ENCODE peak calls at places on chromosomes 6 and 20, in five cellular contexts. J, S, H, E and F are unnamed samples.

GRCh38 chr6:34571388-34571787 is 15.3 kb upstream of the SPDEF start:
- DNase-seq in J (no peak), S (no peak), H (no peak), E (no peak), F (no peak)

GRCh38 chr6:3222506-3223038 is 4.9 kb downstream of the TUBB2B start:
- DNase-seq in J (no peak), S (no peak), H (no peak), E (no peak), F (no peak)

GRCh38 chr20:59145926-59146800 is 17.5 kb upstream of the ZNF831 start:
- DNase-seq in J (no peak), S (no peak), H (no peak), E (no peak), F (no peak)

GRCh38 chr6:113564401-113565161 is 292.6 kb upstream of the MARCKS start:
- DNase-seq in J (peak; percentile 77), S (peak; percentile 74), H (no peak), E (no peak), F (peak; percentile 80)

GRCh38 chr6:39280247-39280731 is 33.9 kb downstream of the KCNK17 start:
- DNase-seq in J (no peak), S (no peak), H (peak; percentile 42), E (no peak), F (no peak)

GRCh38 chr6:105536961-105537360 is 134.1 kb upstream of the PREP start:
- DNase-seq in J (no peak), S (no peak), H (no peak), E (no peak), F (no peak)

GRCh38 chr6:63997727-63998126 is 362.1 kb downstream of the PHF3 start:
- DNase-seq in J (no peak), S (no peak), H (no peak), E (no peak), F (no peak)

GRCh38 chr6:29974901-29975560 is 32.7 kb downstream of the HLA-A start:
- DNase-seq in J (no peak), S (no peak), H (no peak), E (no peak), F (no peak)

GRCh38 chr6:101396552-101397173 is 3.2 kb downstream of the GRIK2 start:
- DNase-seq in J (no peak), S (peak; percentile 36), H (peak; percentile 31), E (no peak), F (peak; percentile 78)

GRCh38 chr6:110408891-110409290 is 6.5 kb downstream of the DDO start:
- DNase-seq in J (no peak), S (no peak), H (no peak), E (no peak), F (peak; percentile 29)

GRCh38 chr20:24048014-24048611 is 59.5 kb upstream of the GGTLC1 start:
- DNase-seq in J (no peak), S (no peak), H (no peak), E (no peak), F (no peak)

GRCh38 chr6:73129653-73130443 is 95.4 kb downstream of the KHDC1L start:
- DNase-seq in J (peak; percentile 53), S (peak; percentile 53), H (peak; percentile 66), E (peak; percentile 39), F (peak; percentile 94)

GRCh38 chr6:73134588-73134987 is 90.7 kb downstream of the KHDC1L start:
- DNase-seq in J (peak; percentile 84), S (peak; percentile 16), H (peak; percentile 23), E (no peak), F (peak; percentile 96)

GRCh38 chr6:73131706-73132105 is 93.6 kb downstream of the KHDC1L start:
- DNase-seq in J (no peak), S (no peak), H (peak; percentile 8), E (no peak), F (no peak)
- TF ChIP-seq USF2 in J (no peak), S (no peak), H (no peak), E (no peak), F (no peak)

GRCh38 chr6:134921980-134922313 is 28.0 kb downstream of the ALDH8A1 start:
- DNase-seq in J (no peak), S (no peak), H (no peak), E (no peak), F (no peak)

GRCh38 chr6:134930463-134930862 is 19.4 kb downstream of the ALDH8A1 start:
- DNase-seq in J (no peak), S (no peak), H (no peak), E (no peak), F (no peak)

GRCh38 chr6:134921276-134921979 is 28.5 kb downstream of the ALDH8A1 start:
- DNase-seq in J (no peak), S (no peak), H (no peak), E (no peak), F (no peak)

GRCh38 chr6:134928151-134928917 is 21.6 kb downstream of the ALDH8A1 start:
- DNase-seq in J (no peak), S (no peak), H (no peak), E (no peak), F (no peak)

DNA sequence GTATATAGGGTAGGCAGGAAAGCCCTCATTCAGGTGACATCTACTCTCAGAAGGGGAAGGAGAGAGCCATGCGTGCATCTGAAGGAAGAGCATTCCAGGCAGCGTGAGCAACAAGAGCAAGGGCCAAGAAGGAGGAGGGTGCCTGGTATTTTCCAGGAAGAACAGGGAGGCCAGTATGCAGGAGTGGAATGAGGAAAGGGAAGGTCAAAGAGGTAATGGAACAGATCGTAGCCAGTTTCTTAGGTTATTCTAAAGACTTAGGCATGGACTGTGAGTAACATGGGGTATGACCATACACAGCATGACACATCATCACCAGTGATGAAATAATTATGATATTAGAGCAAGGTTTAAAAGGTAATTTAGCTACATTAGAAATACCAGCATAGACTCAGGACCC is 24.1 kb downstream of the ALDH8A1 start:
- DNase-seq in J (no peak), S (no peak), H (no peak), E (no peak), F (no peak)
- TF ChIP-seq CREB1 in J (no peak), S (no peak), H (no peak), E (no peak), F (no peak)

GRCh38 chr6:44661221-44661609 is 273.7 kb downstream of the CDC5L start:
- DNase-seq in J (no peak), S (peak; percentile 23), H (no peak), E (no peak), F (no peak)

GRCh38 chr6:44661631-44662030 is 274.1 kb downstream of the CDC5L start:
- DNase-seq in J (no peak), S (no peak), H (no peak), E (no peak), F (no peak)

GRCh38 chr6:44663860-44664584 is 276.5 kb downstream of the CDC5L start:
- DNase-seq in J (no peak), S (no peak), H (no peak), E (no peak), F (no peak)

GRCh38 chr6:44660561-44661220 is 273.2 kb downstream of the CDC5L start:
- DNase-seq in J (no peak), S (no peak), H (no peak), E (no peak), F (no peak)

GRCh38 chr6:44662461-44663121 is 275.1 kb downstream of the CDC5L start:
- DNase-seq in J (peak; percentile 85), S (peak; percentile 15), H (no peak), E (no peak), F (peak; percentile 76)
- TF ChIP-seq USF2 in J (no peak), S (no peak), H (no peak), E (no peak), F (no peak)

GRCh38 chr20:57870597-57871236 is 160.9 kb upstream of the PMEPA1 start:
- DNase-seq in J (no peak), S (no peak), H (no peak), E (no peak), F (no peak)
- TF ChIP-seq CREB1 in J (no peak), S (no peak), H (no peak), E (no peak), F (no peak)

DNA sequence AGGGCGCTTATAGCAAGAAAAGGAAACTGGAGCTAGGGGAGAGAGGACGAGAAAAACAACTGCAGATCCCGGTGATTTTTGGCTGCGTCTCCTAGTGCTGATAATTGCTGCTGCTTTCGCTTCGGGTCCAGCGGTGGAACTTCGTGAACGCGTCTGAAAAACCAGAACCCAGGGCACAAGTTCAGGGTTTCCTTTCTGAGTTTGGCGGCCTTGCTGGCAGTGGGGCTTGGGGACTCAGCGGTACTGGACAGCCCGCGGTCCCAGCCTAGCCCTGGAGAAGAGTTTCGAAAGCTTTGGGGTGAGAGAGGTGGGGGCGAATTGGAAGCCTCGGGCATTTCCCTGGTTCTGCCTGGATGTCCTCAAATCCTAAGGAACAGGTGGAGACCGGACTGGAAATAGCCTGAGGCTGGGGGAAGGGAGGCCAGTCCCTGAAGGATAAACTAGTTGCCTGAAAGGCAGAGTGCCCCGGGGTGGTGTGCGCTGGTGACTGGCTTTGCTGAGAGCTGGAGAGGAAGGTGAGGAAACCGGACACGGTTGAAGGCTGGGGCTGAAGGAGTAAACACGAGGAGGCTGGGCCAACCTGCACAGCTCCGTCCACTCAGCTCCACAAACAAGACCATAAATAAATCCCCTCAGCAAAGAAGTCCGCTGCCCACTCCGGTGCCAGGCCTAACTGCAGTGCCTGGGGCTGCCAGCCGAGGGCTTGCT is 857 bp downstream of the GMPR start:
- DNase-seq in J (no peak), S (no peak), H (no peak), E (no peak), F (peak; percentile 30)
- TF ChIP-seq USF2 in J (no peak), S (no peak), H (no peak), E (no peak), F (no peak)